ENCODE peak calls at places on chromosome 18, in four cellular contexts. One of them, this sample, is unnamed.

GRCh38 chr18:24342347-24342746 is 55.3 kb downstream of the OSBPL1A start:
- DNase-seq in MCF 10A: no peak
- DNase-seq in GM10248: no peak
- DNase-seq in stomach: no peak
- DNase-seq in this sample: no peak

GRCh38 chr18:35143615-35144596 is 96.9 kb upstream of the ZNF397 start:
- DNase-seq in GM10248: peak; percentile 34
- DNase-seq in stomach: peak; percentile 60
- DNase-seq in MCF 10A: peak; percentile 65
- DNase-seq in this sample: no peak

GRCh38 chr18:3998698-3999333 is 456.3 kb downstream of the DLGAP1 start:
- DNase-seq in stomach: no peak
- DNase-seq in MCF 10A: peak; percentile 59
- DNase-seq in GM10248: no peak
- DNase-seq in this sample: no peak

GRCh38 chr18:37483221-37483971 is 82.2 kb downstream of the CELF4 start:
- DNase-seq in MCF 10A: peak; percentile 69
- DNase-seq in stomach: no peak
- DNase-seq in GM10248: no peak
- DNase-seq in this sample: no peak

GRCh38 chr18:7684966-7685365 is 117.8 kb downstream of the PTPRM start:
- DNase-seq in GM10248: no peak
- DNase-seq in MCF 10A: no peak
- DNase-seq in stomach: no peak
- DNase-seq in this sample: no peak

GRCh38 chr18:39350916-39351315 is 1785.3 kb upstream of the CELF4 start:
- DNase-seq in MCF 10A: no peak
- DNase-seq in GM10248: no peak
- DNase-seq in stomach: no peak
- DNase-seq in this sample: no peak

GRCh38 chr18:3585656-3586509 is 135.9 kb downstream of the TGIF1 start:
- DNase-seq in stomach: peak; percentile 88
- DNase-seq in GM10248: peak; percentile 61
- DNase-seq in MCF 10A: peak; percentile 90
- DNase-seq in this sample: no peak

GRCh38 chr18:79571221-79572092 is 108.1 kb upstream of the CTDP1 start:
- DNase-seq in MCF 10A: no peak
- DNase-seq in GM10248: no peak
- DNase-seq in stomach: no peak
- DNase-seq in this sample: peak; percentile 59

GRCh38 chr18:54260376-54261072 is 8.8 kb upstream of the POLI start:
- DNase-seq in stomach: no peak
- DNase-seq in GM10248: peak; percentile 50
- DNase-seq in MCF 10A: peak; percentile 54
- DNase-seq in this sample: no peak

GRCh38 chr18:79960921-79961526 is 3.4 kb upstream of the HSBP1L1 start:
- DNase-seq in GM10248: no peak
- DNase-seq in MCF 10A: no peak
- DNase-seq in stomach: no peak
- DNase-seq in this sample: no peak

GRCh38 chr18:7561907-7562460 is 5.1 kb upstream of the PTPRM start:
- DNase-seq in GM10248: no peak
- DNase-seq in stomach: no peak
- DNase-seq in MCF 10A: no peak
- DNase-seq in this sample: no peak

GRCh38 chr18:42178381-42179080 is 223.5 kb downstream of the PIK3C3 start:
- DNase-seq in MCF 10A: peak; percentile 3
- DNase-seq in GM10248: no peak
- DNase-seq in stomach: no peak
- DNase-seq in this sample: no peak

GRCh38 chr18:3044931-3045698 is 32.2 kb upstream of the LPIN2 start:
- DNase-seq in GM10248: no peak
- DNase-seq in stomach: peak; percentile 87
- DNase-seq in MCF 10A: no peak
- DNase-seq in this sample: no peak

GRCh38 chr18:64333584-64333983 is 184.7 kb upstream of the LINC00305 start:
- DNase-seq in GM10248: no peak
- DNase-seq in MCF 10A: peak; percentile 1
- DNase-seq in stomach: no peak
- DNase-seq in this sample: no peak

GRCh38 chr18:64330976-64331375 is 182.1 kb upstream of the LINC00305 start:
- DNase-seq in stomach: no peak
- DNase-seq in MCF 10A: no peak
- DNase-seq in GM10248: no peak
- DNase-seq in this sample: no peak

GRCh38 chr18:64332851-64333250 is 184.0 kb upstream of the LINC00305 start:
- DNase-seq in MCF 10A: no peak
- DNase-seq in GM10248: no peak
- DNase-seq in stomach: no peak
- DNase-seq in this sample: no peak

GRCh38 chr18:64331419-64331818 is 182.5 kb upstream of the LINC00305 start:
- DNase-seq in MCF 10A: no peak
- DNase-seq in stomach: no peak
- DNase-seq in GM10248: no peak
- DNase-seq in this sample: no peak

DNA sequence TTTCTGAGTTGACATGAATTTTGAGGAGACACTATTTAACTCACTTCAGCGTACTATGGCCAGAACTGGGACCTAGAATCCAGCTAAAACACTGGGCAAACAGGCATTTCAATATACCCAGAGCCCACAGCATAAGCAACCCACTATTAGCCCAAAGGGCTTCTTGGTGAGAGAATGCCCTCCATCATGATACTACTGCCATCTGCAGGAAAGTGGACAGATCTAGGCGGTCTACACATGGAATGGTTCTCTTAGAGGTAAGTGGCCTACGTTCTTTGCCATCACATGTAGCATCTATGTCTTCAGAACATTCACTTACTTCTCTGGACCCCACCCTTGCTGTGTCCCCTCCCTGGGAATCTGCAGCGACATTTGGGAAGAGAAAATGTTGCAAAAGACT is 181.3 kb upstream of the LINC00305 start:
- DNase-seq in GM10248: peak; percentile 6
- DNase-seq in stomach: no peak
- DNase-seq in MCF 10A: peak; percentile 39
- DNase-seq in this sample: no peak
- TF ChIP-seq CTCF in GM10248: no peak
- TF ChIP-seq CTCF in stomach: no peak
- TF ChIP-seq CTCF in MCF 10A: no peak
- TF ChIP-seq CTCF in this sample: no peak

GRCh38 chr18:12421732-12422131 is 14.0 kb downstream of the PRELID3A start:
- DNase-seq in MCF 10A: no peak
- DNase-seq in stomach: no peak
- DNase-seq in GM10248: no peak
- DNase-seq in this sample: no peak

GRCh38 chr18:12424252-12424651 is 16.5 kb downstream of the PRELID3A start:
- DNase-seq in stomach: no peak
- DNase-seq in MCF 10A: no peak
- DNase-seq in GM10248: no peak
- DNase-seq in this sample: no peak

GRCh38 chr18:12423820-12424219 is 16.1 kb downstream of the PRELID3A start:
- DNase-seq in GM10248: no peak
- DNase-seq in MCF 10A: no peak
- DNase-seq in stomach: no peak
- DNase-seq in this sample: no peak

GRCh38 chr18:12423393-12423792 is 15.7 kb downstream of the PRELID3A start:
- DNase-seq in stomach: no peak
- DNase-seq in MCF 10A: no peak
- DNase-seq in GM10248: no peak
- DNase-seq in this sample: no peak

GRCh38 chr18:12422936-12423335 is 15.2 kb downstream of the PRELID3A start:
- DNase-seq in stomach: no peak
- DNase-seq in GM10248: no peak
- DNase-seq in MCF 10A: no peak
- DNase-seq in this sample: no peak
- TF ChIP-seq CTCF in stomach: no peak
- TF ChIP-seq CTCF in GM10248: peak; percentile 30
- TF ChIP-seq CTCF in MCF 10A: no peak
- TF ChIP-seq CTCF in this sample: no peak

DNA sequence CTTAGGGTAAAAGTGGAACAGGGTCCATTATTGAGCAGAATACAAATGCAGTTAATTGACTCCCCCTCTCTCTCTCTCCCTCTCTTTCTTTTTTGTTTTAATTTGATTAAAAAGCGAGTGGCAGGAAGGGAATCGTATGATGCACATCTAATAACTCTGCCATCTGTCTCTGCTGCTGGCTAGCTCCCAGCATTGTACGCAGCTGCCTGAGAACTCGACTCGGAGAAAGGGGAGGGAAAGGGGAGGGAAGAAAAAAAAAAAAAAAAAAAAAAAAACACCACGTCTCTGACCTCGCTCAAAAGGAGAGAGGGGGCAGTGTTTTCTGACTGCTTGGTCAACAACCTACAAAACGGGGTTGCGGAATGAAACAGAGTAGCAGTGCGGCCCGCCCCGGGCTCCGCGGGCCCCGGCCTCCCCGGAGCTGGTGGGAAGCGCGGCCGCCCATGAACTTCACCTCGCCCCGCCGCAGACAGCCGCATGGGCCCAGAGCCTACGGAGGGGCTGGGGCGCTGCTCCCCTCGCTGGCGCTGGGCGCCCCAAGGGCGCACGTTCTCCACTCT is 265.7 kb downstream of the TCF4 start:
- DNase-seq in stomach: peak; percentile 49
- DNase-seq in GM10248: peak; percentile 78
- DNase-seq in MCF 10A: peak; percentile 75
- DNase-seq in this sample: peak; percentile 76
- TF ChIP-seq CTCF in stomach: no peak
- TF ChIP-seq CTCF in GM10248: no peak
- TF ChIP-seq CTCF in MCF 10A: no peak
- TF ChIP-seq CTCF in this sample: peak; percentile 20

GRCh38 chr18:58590231-58590630 is 38.7 kb downstream of the ALPK2 start:
- DNase-seq in GM10248: no peak
- DNase-seq in stomach: no peak
- DNase-seq in MCF 10A: no peak
- DNase-seq in this sample: no peak
- TF ChIP-seq CTCF in GM10248: no peak
- TF ChIP-seq CTCF in stomach: no peak
- TF ChIP-seq CTCF in MCF 10A: no peak
- TF ChIP-seq CTCF in this sample: no peak

GRCh38 chr18:50967714-50968661 is at the start of gene ELAC1:
- DNase-seq in GM10248: peak; percentile 90
- DNase-seq in stomach: peak; percentile 83
- DNase-seq in MCF 10A: peak; percentile 72
- DNase-seq in this sample: peak; percentile 80
- TF ChIP-seq CTCF in GM10248: no peak
- TF ChIP-seq CTCF in stomach: no peak
- TF ChIP-seq CTCF in MCF 10A: no peak
- TF ChIP-seq CTCF in this sample: peak; percentile 24

GRCh38 chr18:6368017-6368416 is 46.7 kb downstream of the L3MBTL4 start:
- DNase-seq in stomach: no peak
- DNase-seq in GM10248: no peak
- DNase-seq in MCF 10A: no peak
- DNase-seq in this sample: no peak

GRCh38 chr18:6370410-6370809 is 44.3 kb downstream of the L3MBTL4 start:
- DNase-seq in GM10248: no peak
- DNase-seq in MCF 10A: no peak
- DNase-seq in stomach: no peak
- DNase-seq in this sample: no peak

GRCh38 chr18:6374340-6374739 is 40.4 kb downstream of the L3MBTL4 start:
- DNase-seq in stomach: no peak
- DNase-seq in MCF 10A: no peak
- DNase-seq in GM10248: no peak
- DNase-seq in this sample: no peak

GRCh38 chr18:6373187-6373586 is 41.5 kb downstream of the L3MBTL4 start:
- DNase-seq in MCF 10A: no peak
- DNase-seq in stomach: no peak
- DNase-seq in GM10248: no peak
- DNase-seq in this sample: no peak

DNA sequence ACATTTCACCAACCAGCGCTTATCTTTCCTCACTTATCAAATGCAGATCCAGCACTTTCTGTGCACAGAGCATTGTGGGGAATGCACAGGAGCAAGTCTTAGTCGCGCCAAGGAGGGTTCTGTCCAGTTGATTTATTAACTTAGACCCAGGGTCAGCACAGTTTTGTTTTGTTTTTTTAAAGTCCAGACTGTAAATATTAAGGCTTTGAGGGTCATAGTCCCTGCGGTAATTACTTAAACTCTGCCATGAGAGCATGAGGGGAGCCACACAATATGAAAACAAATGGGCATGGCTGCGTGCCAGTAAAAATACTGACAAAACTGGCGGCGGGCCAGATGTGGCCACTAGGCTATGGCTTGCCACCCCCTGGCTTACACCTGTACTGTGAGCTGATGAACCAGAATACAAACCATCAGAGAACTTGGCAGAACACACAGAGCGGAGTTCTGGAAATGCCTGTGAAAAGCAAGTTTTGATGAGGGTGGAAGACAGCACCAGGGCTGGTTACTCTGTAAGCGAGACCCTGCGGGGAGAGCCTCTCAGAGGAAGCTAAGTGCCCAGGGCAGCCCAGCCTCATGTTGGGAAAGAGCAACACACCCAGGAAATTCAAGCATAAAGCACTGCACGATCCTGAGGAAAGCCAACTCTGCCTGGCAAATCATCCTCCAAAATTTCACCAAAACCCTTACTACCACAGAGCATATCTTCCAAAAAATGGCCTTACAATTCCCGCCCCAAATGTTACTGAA is 43.6 kb downstream of the L3MBTL4 start:
- DNase-seq in stomach: peak; percentile 82
- DNase-seq in MCF 10A: peak; percentile 11
- DNase-seq in GM10248: no peak
- DNase-seq in this sample: no peak
- TF ChIP-seq CTCF in stomach: no peak
- TF ChIP-seq CTCF in MCF 10A: no peak
- TF ChIP-seq CTCF in GM10248: no peak
- TF ChIP-seq CTCF in this sample: no peak

DNA sequence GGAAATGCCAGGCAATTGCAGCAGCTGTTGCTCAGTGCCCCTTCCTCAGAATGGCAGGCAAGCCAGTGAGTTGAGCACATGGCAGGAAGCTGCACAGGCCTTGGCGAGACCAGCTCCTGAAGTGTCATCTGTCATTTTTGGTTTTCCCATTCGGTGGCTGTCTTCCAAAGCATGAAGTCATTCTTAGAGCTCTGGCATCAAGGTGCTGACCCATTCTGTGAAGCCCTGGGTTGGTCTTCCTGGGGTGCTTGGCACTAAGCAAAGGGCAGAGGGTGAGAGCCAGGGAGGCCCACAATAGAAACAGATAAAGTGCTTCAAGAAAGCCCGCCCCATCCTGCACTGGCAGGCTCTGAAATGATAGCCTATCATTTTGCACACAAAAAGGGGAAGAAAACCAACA is 150.5 kb downstream of the VAPA start:
- DNase-seq in stomach: no peak
- DNase-seq in MCF 10A: no peak
- DNase-seq in GM10248: no peak
- DNase-seq in this sample: no peak
- TF ChIP-seq CTCF in stomach: no peak
- TF ChIP-seq CTCF in MCF 10A: no peak
- TF ChIP-seq CTCF in GM10248: no peak
- TF ChIP-seq CTCF in this sample: no peak

GRCh38 chr18:62566199-62566598 is 43.4 kb downstream of the ZCCHC2 start:
- DNase-seq in MCF 10A: peak; percentile 32
- DNase-seq in stomach: peak; percentile 43
- DNase-seq in GM10248: no peak
- DNase-seq in this sample: no peak
- TF ChIP-seq CTCF in MCF 10A: peak; percentile 7
- TF ChIP-seq CTCF in stomach: no peak
- TF ChIP-seq CTCF in GM10248: peak; percentile 10
- TF ChIP-seq CTCF in this sample: peak; percentile 42